ENCODE peak calls at places on chromosomes 6 and 20, in seven cellular contexts. S, A, E, J, Y, L and X are unnamed samples.

GRCh38 chr6:111938710-111939109 is 65.5 kb upstream of the FYN start:
- DNase-seq in S (no peak), A (no peak), E (no peak), J (peak), Y (peak), L (no peak), X (no peak)

GRCh38 chr20:56690531-56691175 is 61.5 kb downstream of the TFAP2C start:
- DNase-seq in S (no peak), A (no peak), E (no peak), J (no peak), Y (peak), L (no peak), X (no peak)

GRCh38 chr20:17793986-17794385 is 94.2 kb downstream of the BANF2 start:
- DNase-seq in S (no peak), A (no peak), E (no peak), J (no peak), Y (no peak), L (no peak), X (no peak)

GRCh38 chr6:30896541-30896940 is 11.5 kb upstream of the GTF2H4 start:
- DNase-seq in S (no peak), A (no peak), E (no peak), J (no peak), Y (no peak), L (no peak), X (no peak)

GRCh38 chr20:62751551-62752150 is 43.0 kb downstream of the NTSR1 start:
- DNase-seq in S (no peak), A (no peak), E (no peak), J (no peak), Y (no peak), L (no peak), X (no peak)

GRCh38 chr20:58045156-58045555 is 183.3 kb downstream of the ANKRD60 start:
- DNase-seq in S (no peak), A (no peak), E (no peak), J (no peak), Y (no peak), L (no peak), X (no peak)

GRCh38 chr20:46899619-46900018 is 5.0 kb downstream of the EYA2 start:
- DNase-seq in S (no peak), A (peak), E (no peak), J (no peak), Y (no peak), L (no peak), X (no peak)

GRCh38 chr6:66772785-66773184 is 1065.8 kb upstream of the EYS start:
- DNase-seq in S (no peak), A (no peak), E (no peak), J (peak), Y (no peak), L (no peak), X (no peak)

GRCh38 chr20:62043131-62043914 is 22.4 kb downstream of the TAF4 start:
- DNase-seq in S (no peak), A (no peak), E (no peak), J (peak), Y (no peak), L (peak), X (no peak)

GRCh38 chr20:50991076-50991475 is 31.8 kb downstream of the KCNG1 start:
- DNase-seq in S (no peak), A (no peak), E (no peak), J (no peak), Y (peak), L (no peak), X (no peak)

GRCh38 chr20:17625246-17626051 is 55.6 kb downstream of the DSTN start:
- DNase-seq in S (no peak), A (no peak), E (no peak), J (no peak), Y (no peak), L (peak), X (no peak)

GRCh38 chr6:51983564-51983963 is 103.8 kb downstream of the PKHD1 start:
- DNase-seq in S (no peak), A (no peak), E (no peak), J (no peak), Y (no peak), L (no peak), X (no peak)

GRCh38 chr20:44200371-44200770 is 10.2 kb downstream of the OSER1 start:
- DNase-seq in S (no peak), A (no peak), E (no peak), J (peak), Y (no peak), L (no peak), X (no peak)

GRCh38 chr20:17611540-17612286 is 41.8 kb downstream of the DSTN start:
- DNase-seq in S (no peak), A (peak), E (no peak), J (peak), Y (peak), L (peak), X (peak)

GRCh38 chr20:10219993-10220750 is 1.5 kb downstream of the SNAP25 start:
- DNase-seq in S (no peak), A (no peak), E (no peak), J (no peak), Y (no peak), L (no peak), X (no peak)

GRCh38 chr20:6768228-6769185 is 1.0 kb downstream of the BMP2 start:
- DNase-seq in S (peak), A (peak), E (no peak), J (peak), Y (no peak), L (no peak), X (peak)

GRCh38 chr20:44496976-44497375 is 21.3 kb downstream of the TTPAL start:
- DNase-seq in S (no peak), A (no peak), E (no peak), J (peak), Y (peak), L (no peak), X (peak)

GRCh38 chr6:142756215-142756630 is 188.8 kb downstream of the HIVEP2 start:
- DNase-seq in S (no peak), A (no peak), E (no peak), J (peak), Y (peak), L (no peak), X (no peak)

GRCh38 chr6:73348550-73349204 is 5.4 kb downstream of the DPPA5 start:
- DNase-seq in S (no peak), A (no peak), E (no peak), J (no peak), Y (no peak), L (no peak), X (no peak)

GRCh38 chr20:19709635-19710335 is 48.3 kb upstream of the RIN2 start:
- DNase-seq in S (no peak), A (no peak), E (peak), J (no peak), Y (no peak), L (no peak), X (no peak)

GRCh38 chr20:48286571-48287551 is 501.6 kb upstream of the SULF2 start:
- DNase-seq in S (no peak), A (no peak), E (no peak), J (peak), Y (no peak), L (peak), X (no peak)

GRCh38 chr6:170403451-170403850 is 96.9 kb downstream of the FAM120B start:
- DNase-seq in S (peak), A (no peak), E (no peak), J (peak), Y (no peak), L (no peak), X (no peak)

GRCh38 chr6:113654396-113654795 is 202.7 kb upstream of the MARCKS start:
- DNase-seq in S (no peak), A (peak), E (no peak), J (peak), Y (peak), L (no peak), X (no peak)

GRCh38 chr6:3913958-3914337 is 64.8 kb downstream of the FAM50B start:
- DNase-seq in S (no peak), A (no peak), E (no peak), J (no peak), Y (peak), L (no peak), X (no peak)

GRCh38 chr20:63234693-63235398 is 859 bp upstream of the BIRC7 start:
- DNase-seq in S (peak), A (no peak), E (no peak), J (no peak), Y (peak), L (no peak), X (peak)

GRCh38 chr6:53201270-53201669 is 52.6 kb upstream of the GCM1 start:
- DNase-seq in S (no peak), A (no peak), E (no peak), J (no peak), Y (no peak), L (no peak), X (no peak)

GRCh38 chr6:42969934-42970333 is 9.0 kb downstream of the PEX6 start:
- DNase-seq in S (no peak), A (no peak), E (no peak), J (no peak), Y (no peak), L (no peak), X (no peak)

GRCh38 chr6:17497701-17498100 is 102.4 kb upstream of the FAM8A1 start:
- DNase-seq in S (no peak), A (no peak), E (no peak), J (no peak), Y (no peak), L (no peak), X (no peak)

DNA sequence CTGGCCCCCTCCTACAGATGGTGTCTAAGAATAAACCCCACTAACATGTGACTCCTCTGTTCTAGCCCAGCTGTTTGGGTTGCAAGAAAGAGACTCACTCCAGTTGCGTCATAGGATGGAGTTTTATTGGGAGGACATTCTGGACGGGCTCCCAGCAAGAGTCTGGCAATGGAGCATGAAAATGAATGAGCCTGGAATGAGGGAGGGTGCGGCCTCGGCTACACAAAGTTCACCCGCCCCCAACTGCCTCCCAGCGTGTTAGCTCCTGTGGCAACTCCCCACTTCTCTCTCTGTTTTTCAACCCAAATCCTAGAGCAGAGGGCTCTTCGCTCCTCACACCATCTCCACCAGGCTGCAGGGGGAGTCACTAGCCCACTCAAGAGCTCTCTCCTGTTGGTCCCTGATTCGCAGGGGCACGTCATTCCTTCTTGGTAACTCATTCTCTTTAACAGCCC is 5.1 kb upstream of the ADAM33 start:
- DNase-seq in S (no peak), A (peak), E (peak), J (peak), Y (peak), L (peak), X (no peak)
- TF ChIP-seq CTCF in S (no peak), A (no peak), E (peak), J (no peak), Y (no peak), L (no peak), X (no peak)

DNA sequence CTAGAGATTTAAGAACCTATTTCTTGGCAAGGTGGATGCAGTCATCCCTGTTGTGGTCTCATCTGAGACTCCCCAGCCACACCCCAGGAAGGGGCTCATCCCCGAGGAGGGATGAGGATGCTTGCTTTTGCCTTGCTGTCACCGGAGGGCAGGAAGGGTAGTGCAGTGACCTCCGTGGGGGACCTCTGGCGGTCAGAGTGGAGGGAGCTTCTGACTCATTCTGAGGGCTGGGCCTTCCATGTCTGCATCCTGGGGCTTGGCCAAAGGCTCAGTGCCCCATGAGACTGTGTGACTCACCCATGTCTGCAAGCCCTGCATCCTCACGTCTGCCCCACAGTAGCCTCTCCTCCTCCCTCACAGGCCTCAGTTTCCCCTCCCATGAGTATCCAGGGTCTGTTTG is 38.7 kb downstream of the UQCC2 start:
- DNase-seq in S (no peak), A (peak), E (peak), J (peak), Y (peak), L (peak), X (no peak)
- TF ChIP-seq CTCF in S (no peak), A (no peak), E (peak), J (peak), Y (peak), L (no peak), X (no peak)

GRCh38 chr20:38731738-38732113 is 7.4 kb downstream of the SLC32A1 start:
- DNase-seq in S (no peak), A (no peak), E (no peak), J (no peak), Y (no peak), L (no peak), X (no peak)
- TF ChIP-seq CTCF in S (peak), A (no peak), E (no peak), J (no peak), Y (peak), L (no peak), X (peak)

DNA sequence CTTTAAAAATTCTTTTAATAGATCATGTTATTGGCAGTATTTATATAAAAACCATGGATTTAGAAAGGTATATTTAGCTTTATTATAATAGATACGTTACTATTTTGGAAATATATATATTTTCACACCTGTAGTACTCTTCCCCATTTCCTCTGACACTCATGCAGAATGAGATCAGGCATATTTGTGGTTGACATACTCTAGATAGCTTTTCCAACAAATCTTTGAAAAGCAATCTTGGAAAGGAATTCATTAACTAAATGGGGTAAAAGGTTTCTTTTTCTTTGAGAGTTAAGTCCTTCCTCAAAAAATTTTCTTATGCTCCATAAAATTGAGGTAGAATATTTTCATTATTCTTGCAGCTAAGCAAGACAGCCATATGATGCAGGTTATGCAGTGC is 14.5 kb downstream of the ASF1A start:
- DNase-seq in S (no peak), A (no peak), E (no peak), J (no peak), Y (no peak), L (no peak), X (no peak)
- TF ChIP-seq CTCF in S (no peak), A (no peak), E (no peak), J (no peak), Y (no peak), L (no peak), X (no peak)

GRCh38 chr20:24141111-24141510 is 152.5 kb upstream of the GGTLC1 start:
- DNase-seq in S (no peak), A (no peak), E (no peak), J (no peak), Y (no peak), L (no peak), X (no peak)
- TF ChIP-seq CTCF in S (no peak), A (no peak), E (no peak), J (no peak), Y (no peak), L (no peak), X (no peak)

DNA sequence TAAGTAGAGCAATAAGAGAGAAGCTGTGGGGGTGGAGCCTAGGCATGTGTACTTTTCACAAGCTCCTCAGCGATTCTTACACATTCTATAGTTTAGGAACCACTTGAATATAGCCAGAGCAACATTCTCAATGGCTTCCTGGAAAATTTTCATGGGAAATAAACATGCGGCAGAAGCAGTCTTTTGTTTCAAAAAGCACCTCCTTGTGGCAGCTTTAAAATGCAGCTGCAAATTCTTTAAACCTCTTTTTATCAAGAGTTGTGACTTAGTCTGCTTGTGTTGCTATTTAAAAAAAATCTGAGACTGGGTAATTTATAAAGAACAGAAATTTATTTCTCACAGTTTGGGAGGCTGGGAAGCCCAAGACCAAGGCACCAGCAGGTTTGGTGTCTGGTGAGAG is 23.8 kb downstream of the NKX2-2 start:
- DNase-seq in S (no peak), A (no peak), E (no peak), J (no peak), Y (peak), L (no peak), X (no peak)
- TF ChIP-seq CTCF in S (no peak), A (no peak), E (peak), J (peak), Y (peak), L (no peak), X (no peak)

GRCh38 chr20:37418591-37418990 is 72.7 kb downstream of the SRC start:
- DNase-seq in S (no peak), A (no peak), E (no peak), J (no peak), Y (no peak), L (no peak), X (no peak)

GRCh38 chr20:37416202-37417145 is 70.5 kb downstream of the SRC start:
- DNase-seq in S (no peak), A (no peak), E (no peak), J (no peak), Y (no peak), L (no peak), X (no peak)

GRCh38 chr20:37419307-37419706 is 73.4 kb downstream of the SRC start:
- DNase-seq in S (no peak), A (no peak), E (no peak), J (no peak), Y (no peak), L (no peak), X (no peak)

GRCh38 chr20:37417146-37417856 is 71.4 kb downstream of the SRC start:
- DNase-seq in S (no peak), A (no peak), E (no peak), J (no peak), Y (no peak), L (no peak), X (no peak)

GRCh38 chr20:37417857-37418501 is 72.0 kb downstream of the SRC start:
- DNase-seq in S (no peak), A (no peak), E (no peak), J (no peak), Y (no peak), L (no peak), X (no peak)
- TF ChIP-seq CTCF in S (no peak), A (no peak), E (no peak), J (no peak), Y (peak), L (no peak), X (no peak)

GRCh38 chr20:35604444-35604750 is 11.2 kb upstream of the SPAG4 start:
- DNase-seq in S (peak), A (no peak), E (no peak), J (no peak), Y (no peak), L (no peak), X (peak)
- TF ChIP-seq CTCF in S (no peak), A (no peak), E (peak), J (peak), Y (peak), L (no peak), X (peak)